ENCODE peak calls at places on chromosomes 4 and X, in four cellular contexts. One of them, this sample, is unnamed.

GRCh38 chrX:25596881-25597280 is 541.3 kb upstream of the MAGEB18 start:
- DNase-seq in stimulated activated CD8-positive, alpha-beta memory T cell treated with anti-CD3 and anti-CD28 coated beads, Interleukin-15, amount 100 ng/mL, for 1 hour: no peak
- DNase-seq in ovary: no peak
- DNase-seq in brain microvascular endothelial cell: no peak
- DNase-seq in this sample: no peak

GRCh38 chrX:67734111-67734753 is 190.4 kb downstream of the AR start:
- DNase-seq in stimulated activated CD8-positive, alpha-beta memory T cell treated with anti-CD3 and anti-CD28 coated beads, Interleukin-15, amount 100 ng/mL, for 1 hour: no peak
- DNase-seq in ovary: no peak
- DNase-seq in brain microvascular endothelial cell: no peak
- DNase-seq in this sample: no peak

GRCh38 chr4:159242427-159242826 is 139.5 kb downstream of the RAPGEF2 start:
- DNase-seq in stimulated activated CD8-positive, alpha-beta memory T cell treated with anti-CD3 and anti-CD28 coated beads, Interleukin-15, amount 100 ng/mL, for 1 hour: no peak
- DNase-seq in ovary: no peak
- DNase-seq in brain microvascular endothelial cell: no peak
- DNase-seq in this sample: no peak

GRCh38 chrX:18701621-18702361 is 5.7 kb upstream of the PPEF1 start:
- DNase-seq in stimulated activated CD8-positive, alpha-beta memory T cell treated with anti-CD3 and anti-CD28 coated beads, Interleukin-15, amount 100 ng/mL, for 1 hour: no peak
- DNase-seq in ovary: peak
- DNase-seq in brain microvascular endothelial cell: peak
- DNase-seq in this sample: no peak

GRCh38 chr4:177554966-177555574 is 112.8 kb upstream of the AGA start:
- DNase-seq in stimulated activated CD8-positive, alpha-beta memory T cell treated with anti-CD3 and anti-CD28 coated beads, Interleukin-15, amount 100 ng/mL, for 1 hour: no peak
- DNase-seq in ovary: no peak
- DNase-seq in brain microvascular endothelial cell: peak
- DNase-seq in this sample: peak

GRCh38 chr4:76311896-76312331 is 5.4 kb downstream of the STBD1 start:
- DNase-seq in stimulated activated CD8-positive, alpha-beta memory T cell treated with anti-CD3 and anti-CD28 coated beads, Interleukin-15, amount 100 ng/mL, for 1 hour: no peak
- DNase-seq in ovary: no peak
- DNase-seq in brain microvascular endothelial cell: no peak
- DNase-seq in this sample: no peak

GRCh38 chrX:118251251-118251650 is 94.7 kb upstream of the WDR44 start:
- DNase-seq in stimulated activated CD8-positive, alpha-beta memory T cell treated with anti-CD3 and anti-CD28 coated beads, Interleukin-15, amount 100 ng/mL, for 1 hour: no peak
- DNase-seq in ovary: no peak
- DNase-seq in brain microvascular endothelial cell: peak
- DNase-seq in this sample: no peak

GRCh38 chrX:41922125-41922521 is 1.2 kb downstream of the CASK start:
- DNase-seq in stimulated activated CD8-positive, alpha-beta memory T cell treated with anti-CD3 and anti-CD28 coated beads, Interleukin-15, amount 100 ng/mL, for 1 hour: no peak
- DNase-seq in ovary: no peak
- DNase-seq in brain microvascular endothelial cell: peak
- DNase-seq in this sample: peak

GRCh38 chr4:22090655-22091350 is 142.2 kb upstream of the KCNIP4 start:
- DNase-seq in stimulated activated CD8-positive, alpha-beta memory T cell treated with anti-CD3 and anti-CD28 coated beads, Interleukin-15, amount 100 ng/mL, for 1 hour: no peak
- DNase-seq in ovary: no peak
- DNase-seq in brain microvascular endothelial cell: no peak
- DNase-seq in this sample: no peak

GRCh38 chr4:38664704-38665401 is 854 bp downstream of the KLF3 start:
- DNase-seq in stimulated activated CD8-positive, alpha-beta memory T cell treated with anti-CD3 and anti-CD28 coated beads, Interleukin-15, amount 100 ng/mL, for 1 hour: no peak
- DNase-seq in ovary: peak
- DNase-seq in brain microvascular endothelial cell: no peak
- DNase-seq in this sample: peak

GRCh38 chr4:181301735-181302380 is 941.3 kb upstream of the TENM3 start:
- DNase-seq in stimulated activated CD8-positive, alpha-beta memory T cell treated with anti-CD3 and anti-CD28 coated beads, Interleukin-15, amount 100 ng/mL, for 1 hour: no peak
- DNase-seq in ovary: no peak
- DNase-seq in brain microvascular endothelial cell: peak
- DNase-seq in this sample: peak

This sample was measured in COR-L47.